ENCODE peak calls at places on chromosomes 3 and 15, in six cellular contexts. One of them, this sample, is unnamed.
A peak's percentile ranks its signal among the peaks of the same experiment; 100 is the strongest.

GRCh38 chr3:184361532-184361931 is at the start of the genes CLCN2 and POLR2H:
- DNase-seq in mucosa of gallbladder: no peak
- DNase-seq in thoracic aorta: no peak
- DNase-seq in upper lobe of right lung: peak; percentile 83
- DNase-seq in GM19239: no peak
- DNase-seq in stimulated activated CD4-positive, alpha-beta T cell treated with anti-CD3 and anti-CD28 coated beads, Interleukin-12 subunit alpha, Interleukin-12 subunit beta, amount 100 ng/mL, for 24 hours: peak; percentile 39
- DNase-seq in this sample: peak; percentile 61

GRCh38 chr3:67196677-67197076 is 198.6 kb downstream of the KBTBD8 start:
- DNase-seq in mucosa of gallbladder: no peak
- DNase-seq in thoracic aorta: no peak
- DNase-seq in upper lobe of right lung: no peak
- DNase-seq in GM19239: no peak
- DNase-seq in stimulated activated CD4-positive, alpha-beta T cell treated with anti-CD3 and anti-CD28 coated beads, Interleukin-12 subunit alpha, Interleukin-12 subunit beta, amount 100 ng/mL, for 24 hours: no peak
- DNase-seq in this sample: no peak

GRCh38 chr3:160694345-160694744 is 17.4 kb downstream of the ARL14 start:
- DNase-seq in mucosa of gallbladder: no peak
- DNase-seq in thoracic aorta: no peak
- DNase-seq in upper lobe of right lung: no peak
- DNase-seq in GM19239: no peak
- DNase-seq in stimulated activated CD4-positive, alpha-beta T cell treated with anti-CD3 and anti-CD28 coated beads, Interleukin-12 subunit alpha, Interleukin-12 subunit beta, amount 100 ng/mL, for 24 hours: no peak
- DNase-seq in this sample: no peak

GRCh38 chr3:59469948-59470723 is 420.3 kb upstream of the CFAP20DC start:
- DNase-seq in mucosa of gallbladder: no peak
- DNase-seq in thoracic aorta: no peak
- DNase-seq in upper lobe of right lung: no peak
- DNase-seq in GM19239: no peak
- DNase-seq in stimulated activated CD4-positive, alpha-beta T cell treated with anti-CD3 and anti-CD28 coated beads, Interleukin-12 subunit alpha, Interleukin-12 subunit beta, amount 100 ng/mL, for 24 hours: no peak
- DNase-seq in this sample: no peak

GRCh38 chr15:26157081-26157480 is 294.0 kb upstream of the ATP10A start:
- DNase-seq in mucosa of gallbladder: peak; percentile 19
- DNase-seq in thoracic aorta: no peak
- DNase-seq in upper lobe of right lung: no peak
- DNase-seq in GM19239: no peak
- DNase-seq in stimulated activated CD4-positive, alpha-beta T cell treated with anti-CD3 and anti-CD28 coated beads, Interleukin-12 subunit alpha, Interleukin-12 subunit beta, amount 100 ng/mL, for 24 hours: no peak
- DNase-seq in this sample: no peak

GRCh38 chr15:53401503-53401902 is 358.0 kb downstream of the WDR72 start:
- DNase-seq in mucosa of gallbladder: no peak
- DNase-seq in thoracic aorta: no peak
- DNase-seq in upper lobe of right lung: no peak
- DNase-seq in GM19239: no peak
- DNase-seq in stimulated activated CD4-positive, alpha-beta T cell treated with anti-CD3 and anti-CD28 coated beads, Interleukin-12 subunit alpha, Interleukin-12 subunit beta, amount 100 ng/mL, for 24 hours: no peak
- DNase-seq in this sample: no peak

GRCh38 chr3:177467268-177467985 is 270.1 kb upstream of the TBL1XR1 start:
- DNase-seq in mucosa of gallbladder: no peak
- DNase-seq in thoracic aorta: no peak
- DNase-seq in upper lobe of right lung: no peak
- DNase-seq in GM19239: no peak
- DNase-seq in stimulated activated CD4-positive, alpha-beta T cell treated with anti-CD3 and anti-CD28 coated beads, Interleukin-12 subunit alpha, Interleukin-12 subunit beta, amount 100 ng/mL, for 24 hours: no peak
- DNase-seq in this sample: no peak

GRCh38 chr3:129413687-129414506 is 14.5 kb downstream of the EFCAB12 start:
- DNase-seq in mucosa of gallbladder: peak; percentile 71
- DNase-seq in thoracic aorta: no peak
- DNase-seq in upper lobe of right lung: no peak
- DNase-seq in GM19239: no peak
- DNase-seq in stimulated activated CD4-positive, alpha-beta T cell treated with anti-CD3 and anti-CD28 coated beads, Interleukin-12 subunit alpha, Interleukin-12 subunit beta, amount 100 ng/mL, for 24 hours: no peak
- DNase-seq in this sample: no peak

GRCh38 chr15:29035571-29036285 is 150.0 kb downstream of the APBA2 start:
- DNase-seq in mucosa of gallbladder: no peak
- DNase-seq in thoracic aorta: no peak
- DNase-seq in upper lobe of right lung: no peak
- DNase-seq in GM19239: no peak
- DNase-seq in stimulated activated CD4-positive, alpha-beta T cell treated with anti-CD3 and anti-CD28 coated beads, Interleukin-12 subunit alpha, Interleukin-12 subunit beta, amount 100 ng/mL, for 24 hours: no peak
- DNase-seq in this sample: no peak

GRCh38 chr15:88738796-88739195 is 64.4 kb upstream of the ACAN start:
- DNase-seq in mucosa of gallbladder: no peak
- DNase-seq in thoracic aorta: no peak
- DNase-seq in upper lobe of right lung: no peak
- DNase-seq in GM19239: no peak
- DNase-seq in stimulated activated CD4-positive, alpha-beta T cell treated with anti-CD3 and anti-CD28 coated beads, Interleukin-12 subunit alpha, Interleukin-12 subunit beta, amount 100 ng/mL, for 24 hours: no peak
- DNase-seq in this sample: no peak

GRCh38 chr15:22992026-22992331 is 11.8 kb upstream of the CYFIP1 start:
- DNase-seq in mucosa of gallbladder: no peak
- DNase-seq in thoracic aorta: no peak
- DNase-seq in upper lobe of right lung: no peak
- DNase-seq in GM19239: no peak
- DNase-seq in stimulated activated CD4-positive, alpha-beta T cell treated with anti-CD3 and anti-CD28 coated beads, Interleukin-12 subunit alpha, Interleukin-12 subunit beta, amount 100 ng/mL, for 24 hours: no peak
- DNase-seq in this sample: no peak

GRCh38 chr3:5195605-5196004 is 8.1 kb downstream of the EDEM1 start:
- DNase-seq in mucosa of gallbladder: no peak
- DNase-seq in thoracic aorta: no peak
- DNase-seq in upper lobe of right lung: peak; percentile 71
- DNase-seq in GM19239: no peak
- DNase-seq in stimulated activated CD4-positive, alpha-beta T cell treated with anti-CD3 and anti-CD28 coated beads, Interleukin-12 subunit alpha, Interleukin-12 subunit beta, amount 100 ng/mL, for 24 hours: no peak
- DNase-seq in this sample: peak; percentile 67

GRCh38 chr3:146757759-146758158 is 152.6 kb upstream of the PLSCR5 start:
- DNase-seq in mucosa of gallbladder: no peak
- DNase-seq in thoracic aorta: no peak
- DNase-seq in upper lobe of right lung: no peak
- DNase-seq in GM19239: no peak
- DNase-seq in stimulated activated CD4-positive, alpha-beta T cell treated with anti-CD3 and anti-CD28 coated beads, Interleukin-12 subunit alpha, Interleukin-12 subunit beta, amount 100 ng/mL, for 24 hours: no peak
- DNase-seq in this sample: no peak

GRCh38 chr15:43881944-43882343 is 55.1 kb downstream of the WDR76 start:
- DNase-seq in mucosa of gallbladder: no peak
- DNase-seq in thoracic aorta: no peak
- DNase-seq in upper lobe of right lung: no peak
- DNase-seq in GM19239: no peak
- DNase-seq in stimulated activated CD4-positive, alpha-beta T cell treated with anti-CD3 and anti-CD28 coated beads, Interleukin-12 subunit alpha, Interleukin-12 subunit beta, amount 100 ng/mL, for 24 hours: no peak
- DNase-seq in this sample: no peak

GRCh38 chr3:55716044-55716443 is 228.9 kb upstream of the WNT5A start:
- DNase-seq in mucosa of gallbladder: no peak
- DNase-seq in thoracic aorta: no peak
- DNase-seq in upper lobe of right lung: no peak
- DNase-seq in GM19239: no peak
- DNase-seq in stimulated activated CD4-positive, alpha-beta T cell treated with anti-CD3 and anti-CD28 coated beads, Interleukin-12 subunit alpha, Interleukin-12 subunit beta, amount 100 ng/mL, for 24 hours: no peak
- DNase-seq in this sample: no peak

GRCh38 chr3:150020527-150020926 is 49.8 kb upstream of the PFN2 start:
- DNase-seq in mucosa of gallbladder: no peak
- DNase-seq in thoracic aorta: no peak
- DNase-seq in upper lobe of right lung: no peak
- DNase-seq in GM19239: no peak
- DNase-seq in stimulated activated CD4-positive, alpha-beta T cell treated with anti-CD3 and anti-CD28 coated beads, Interleukin-12 subunit alpha, Interleukin-12 subunit beta, amount 100 ng/mL, for 24 hours: no peak
- DNase-seq in this sample: no peak

GRCh38 chr3:3237979-3238378 is 58.5 kb upstream of the CRBN start:
- DNase-seq in mucosa of gallbladder: no peak
- DNase-seq in thoracic aorta: no peak
- DNase-seq in upper lobe of right lung: no peak
- DNase-seq in GM19239: no peak
- DNase-seq in stimulated activated CD4-positive, alpha-beta T cell treated with anti-CD3 and anti-CD28 coated beads, Interleukin-12 subunit alpha, Interleukin-12 subunit beta, amount 100 ng/mL, for 24 hours: no peak
- DNase-seq in this sample: no peak

GRCh38 chr15:89824607-89824867 is 9.9 kb upstream of the ANPEP start:
- DNase-seq in mucosa of gallbladder: no peak
- DNase-seq in thoracic aorta: no peak
- DNase-seq in upper lobe of right lung: peak; percentile 49
- DNase-seq in GM19239: no peak
- DNase-seq in stimulated activated CD4-positive, alpha-beta T cell treated with anti-CD3 and anti-CD28 coated beads, Interleukin-12 subunit alpha, Interleukin-12 subunit beta, amount 100 ng/mL, for 24 hours: no peak
- DNase-seq in this sample: no peak

This sample was measured in lower lobe of right lung.